ENCODE peak calls at places on chromosomes 6 and 20, in six cellular contexts. D, H, F, R, G and T are unnamed samples.

GRCh38 chr6:111810321-111811235 is 62.7 kb downstream of the FYN start:
- DNase-seq in D (peak), H (no peak), F (no peak), R (peak), G (no peak), T (no peak)

GRCh38 chr6:111852704-111853103 is 20.5 kb downstream of the FYN start:
- DNase-seq in D (no peak), H (no peak), F (no peak), R (no peak), G (no peak), T (no peak)

GRCh38 chr6:10690651-10691445 is 3.6 kb downstream of the C6orf52 start:
- DNase-seq in D (no peak), H (no peak), F (no peak), R (no peak), G (no peak), T (no peak)

GRCh38 chr6:112232845-112233256 is 21.5 kb downstream of the LAMA4 start:
- DNase-seq in D (no peak), H (no peak), F (no peak), R (no peak), G (no peak), T (no peak)

GRCh38 chr20:46959821-46960220 is 65.2 kb downstream of the EYA2 start:
- DNase-seq in D (no peak), H (no peak), F (no peak), R (no peak), G (no peak), T (no peak)

GRCh38 chr20:37821691-37822655 is 81.0 kb upstream of the VSTM2L start:
- DNase-seq in D (no peak), H (no peak), F (peak), R (no peak), G (no peak), T (no peak)

GRCh38 chr6:162684033-162684432 is 43.5 kb downstream of the PRKN start:
- DNase-seq in D (no peak), H (no peak), F (no peak), R (no peak), G (no peak), T (no peak)

GRCh38 chr6:84390334-84390733 is 162.9 kb upstream of the CEP162 start:
- DNase-seq in D (no peak), H (no peak), F (no peak), R (no peak), G (no peak), T (no peak)

GRCh38 chr6:89430563-89430962 is 2.4 kb upstream of the ANKRD6 start:
- DNase-seq in D (no peak), H (no peak), F (no peak), R (no peak), G (no peak), T (no peak)

GRCh38 chr20:63536241-63536977 is 767 bp downstream of the PTK6 start:
- DNase-seq in D (no peak), H (no peak), F (peak), R (no peak), G (no peak), T (peak)

GRCh38 chr6:36318690-36319435 is 17.8 kb downstream of the BNIP5 start:
- DNase-seq in D (no peak), H (no peak), F (no peak), R (no peak), G (no peak), T (no peak)